ENCODE peak calls at places on chromosomes 1 and 21, in five cellular contexts. U is body of pancreas; G is effector memory CD4-positive, alpha-beta T cell; T is psoas muscle; Y is heart left ventricle. Q is an unnamed sample.
A peak's percentile ranks its signal among the peaks of the same experiment; 100 is the strongest.

GRCh38 chr1:62398377-62398776 is 38.5 kb upstream of the USP1 start:
- DNase-seq in Y (no peak), G (no peak), T (no peak), U (no peak), Q (no peak)

GRCh38 chr1:176073524-176074157 is 133.4 kb downstream of the COP1 start:
- DNase-seq in U (peak; percentile 30), T (no peak), G (peak; percentile 9), Y (no peak), Q (no peak)

GRCh38 chr1:10494754-10495474 is 20.2 kb downstream of the PEX14 start:
- DNase-seq in T (peak; percentile 78), Y (peak; percentile 53), G (peak; percentile 60), U (peak; percentile 64), Q (peak; percentile 66)

GRCh38 chr1:6378096-6378746 is 15.3 kb downstream of the ACOT7 start:
- DNase-seq in G (no peak), T (no peak), Y (no peak), U (no peak), Q (no peak)

GRCh38 chr1:31523012-31523411 is 53.3 kb upstream of the TINAGL1 start:
- DNase-seq in G (no peak), Y (no peak), U (no peak), T (no peak), Q (no peak)

GRCh38 chr1:218048828-218049227 is 236.3 kb upstream of the RRP15 start:
- DNase-seq in T (no peak), Y (no peak), U (no peak), G (no peak), Q (no peak)

GRCh38 chr1:109241841-109242301 is 7.5 kb upstream of the CELSR2 start:
- DNase-seq in G (no peak), Y (no peak), T (no peak), U (no peak), Q (no peak)

GRCh38 chr1:171811671-171812070 is 29.6 kb upstream of the DNM3 start:
- DNase-seq in U (no peak), Y (no peak), T (no peak), G (no peak), Q (no peak)

GRCh38 chr21:46110499-46111192 is 12.7 kb downstream of the COL6A2 start:
- DNase-seq in G (no peak), U (peak; percentile 9), Y (peak; percentile 87), T (peak; percentile 66), Q (no peak)

GRCh38 chr1:68332041-68332440 is 99.7 kb upstream of the WLS start:
- DNase-seq in T (no peak), U (no peak), G (no peak), Y (no peak), Q (no peak)

GRCh38 chr1:100671604-100672003 is 47.9 kb upstream of the VCAM1 start:
- DNase-seq in U (no peak), G (no peak), T (no peak), Y (no peak), Q (no peak)

GRCh38 chr1:2933431-2934172 is 87.7 kb upstream of the ACTRT2 start:
- DNase-seq in Y (peak; percentile 19), U (no peak), G (no peak), T (peak; percentile 31), Q (no peak)

GRCh38 chr1:223074901-223075300 is 68.1 kb downstream of the TLR5 start:
- DNase-seq in T (no peak), U (no peak), G (no peak), Y (no peak), Q (no peak)
- H3K27ac ChIP-seq in T (no peak overlapping the region), U (no peak overlapping the region), G (no peak overlapping the region), Y (peak overlapping the region; percentile 47), Q (no peak overlapping the region)

GRCh38 chr1:154943649-154944421 is 7.3 kb upstream of the PMVK start:
- DNase-seq in G (no peak), Y (peak; percentile 48), T (peak; percentile 61), U (no peak), Q (no peak)
- H3K27ac ChIP-seq in G (peak overlapping the region; percentile 80), Y (peak overlapping the region; percentile 39), T (peak overlapping the region; percentile 4), U (no peak overlapping the region), Q (peak overlapping the region; percentile 12)

GRCh38 chr1:20261095-20261494 is 29.6 kb upstream of the VWA5B1 start:
- DNase-seq in Y (no peak), T (no peak), G (no peak), U (no peak), Q (no peak)
- H3K27ac ChIP-seq in Y (no peak overlapping the region), T (no peak overlapping the region), G (no peak overlapping the region), U (no peak overlapping the region), Q (no peak overlapping the region)

GRCh38 chr1:145942405-145942804 is 15.1 kb upstream of the RBM8A start:
- DNase-seq in Y (no peak), T (no peak), G (no peak), U (no peak), Q (no peak)
- H3K27ac ChIP-seq in Y (no peak overlapping the region), T (peak overlapping the region; percentile 19), G (no peak overlapping the region), U (no peak overlapping the region), Q (no peak overlapping the region)

DNA sequence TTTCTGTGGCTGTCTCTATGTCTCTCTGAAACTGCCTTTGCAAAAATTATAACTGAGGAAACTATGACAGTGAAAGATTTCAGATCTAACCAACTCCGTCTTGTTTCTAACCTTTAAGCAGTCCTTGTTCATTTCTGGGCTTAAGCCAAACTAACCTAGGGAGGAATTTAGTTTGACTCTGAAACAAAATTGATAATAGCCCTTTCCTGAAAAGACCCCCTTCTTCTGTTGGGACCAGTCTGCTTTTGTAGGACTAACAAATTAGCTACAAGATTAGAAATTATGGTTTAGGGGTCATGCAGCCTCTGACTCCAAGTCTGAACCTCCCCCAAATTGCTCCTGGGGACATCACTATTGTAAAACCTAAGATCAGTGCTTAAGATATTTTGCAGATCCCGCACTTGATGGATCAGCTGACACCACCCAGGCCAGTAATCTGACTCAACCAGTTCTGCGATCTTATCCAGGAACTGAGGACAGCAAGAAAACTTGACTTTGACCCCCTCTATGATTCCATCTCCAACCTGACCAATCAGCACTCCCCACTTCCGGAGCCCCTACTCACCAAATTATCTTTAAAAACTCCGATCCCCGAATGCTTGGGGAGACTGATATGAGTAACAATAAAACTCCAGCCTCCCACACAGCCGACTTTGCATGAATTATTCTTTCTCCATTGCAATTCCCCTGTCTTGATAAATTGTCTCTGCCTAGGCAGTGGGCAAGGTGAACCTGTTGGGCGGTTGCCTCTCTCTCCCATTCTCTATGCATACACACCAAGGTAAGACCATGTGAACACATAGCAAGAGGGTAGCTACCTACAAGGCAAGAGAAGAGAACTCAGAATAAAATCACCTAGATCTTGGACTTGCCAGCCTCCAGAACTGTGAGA is 11.1 kb upstream of the TRIM63 start:
- DNase-seq in T (no peak), G (no peak), U (no peak), Y (no peak), Q (no peak)
- H3K27ac ChIP-seq in T (peak overlapping the region; percentile 91), G (no peak overlapping the region), U (no peak overlapping the region), Y (peak overlapping the region; percentile 11), Q (no peak overlapping the region)

GRCh38 chr1:36927826-36928225 is 106.5 kb downstream of the GRIK3 start:
- DNase-seq in G (no peak), U (no peak), Y (no peak), T (no peak), Q (no peak)
- H3K27ac ChIP-seq in G (no peak overlapping the region), U (no peak overlapping the region), Y (no peak overlapping the region), T (no peak overlapping the region), Q (no peak overlapping the region)

DNA sequence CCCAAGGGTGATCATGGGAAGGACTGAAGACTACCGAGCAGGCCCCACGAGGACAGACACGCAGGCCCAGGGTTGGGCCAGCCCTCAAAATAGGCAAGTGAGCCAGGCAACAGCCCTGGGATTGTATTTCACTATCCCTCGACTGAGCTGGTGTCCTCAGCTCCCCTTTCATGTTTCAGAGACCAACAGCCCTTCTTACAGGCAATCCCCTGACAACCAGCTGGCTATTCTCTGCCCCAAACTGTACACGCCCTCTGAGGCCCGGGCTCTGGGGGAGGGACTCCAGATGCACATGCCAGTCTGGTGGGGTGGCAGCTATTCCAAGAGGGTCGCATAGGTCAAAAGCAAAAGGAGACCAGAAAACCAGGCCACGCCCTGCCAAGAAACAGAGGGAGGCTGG is 243.0 kb downstream of the TOMM20 start:
- DNase-seq in U (no peak), Y (peak; percentile 70), G (no peak), T (peak; percentile 86), Q (no peak)
- H3K27ac ChIP-seq in U (no peak overlapping the region), Y (peak overlapping the region; percentile 93), G (no peak overlapping the region), T (peak overlapping the region; percentile 97), Q (no peak overlapping the region)

GRCh38 chr1:25641931-25642611 is 25.5 kb downstream of the MAN1C1 start:
- DNase-seq in Y (peak; percentile 43), G (no peak), U (no peak), T (no peak), Q (no peak)
- H3K27ac ChIP-seq in Y (peak overlapping the region; percentile 0), G (peak overlapping the region; percentile 79), U (no peak overlapping the region), T (peak overlapping the region; percentile 46), Q (no peak overlapping the region)

GRCh38 chr1:78011050-78011449 is 6.3 kb downstream of the DNAJB4 start:
- DNase-seq in U (no peak), G (no peak), Y (no peak), T (no peak), Q (no peak)
- H3K27ac ChIP-seq in U (no peak overlapping the region), G (no peak overlapping the region), Y (peak overlapping the region; percentile 2), T (peak overlapping the region; percentile 61), Q (no peak overlapping the region)

GRCh38 chr1:160239582-160240299 is 22.6 kb downstream of the DCAF8 start:
- DNase-seq in T (no peak), Y (no peak), U (no peak), G (no peak), Q (no peak)
- H3K27ac ChIP-seq in T (no peak overlapping the region), Y (no peak overlapping the region), U (no peak overlapping the region), G (no peak overlapping the region), Q (no peak overlapping the region)

Q was measured in caudate nucleus.